ENCODE peak calls at places on chromosomes 1 and 21, in five cellular contexts. H, F, W, X and R are unnamed samples.

GRCh38 chr1:75471245-75471644 is 139.7 kb downstream of the SLC44A5 start:
- DNase-seq in H (no peak), F (no peak), W (no peak), X (no peak), R (no peak)

GRCh38 chr1:27403065-27403726 is 10.8 kb downstream of the GPR3 start:
- DNase-seq in H (no peak), F (no peak), W (no peak), X (peak; percentile 31), R (no peak)

GRCh38 chr1:206839857-206840256 is 25.6 kb upstream of the IL20 start:
- DNase-seq in H (no peak), F (no peak), W (no peak), X (no peak), R (no peak)

GRCh38 chr1:85449356-85449755 is 15.6 kb downstream of the DDAH1 start:
- DNase-seq in H (no peak), F (no peak), W (no peak), X (no peak), R (no peak)

GRCh38 chr1:19220991-19221390 is 10.9 kb upstream of the UBR4 start:
- DNase-seq in H (no peak), F (no peak), W (no peak), X (no peak), R (no peak)

GRCh38 chr1:51926171-51926812 is 47.8 kb upstream of the NRDC start:
- DNase-seq in H (no peak), F (no peak), W (no peak), X (no peak), R (no peak)

GRCh38 chr1:172699111-172699510 is 40.2 kb downstream of the FASLG start:
- DNase-seq in H (peak; percentile 17), F (no peak), W (no peak), X (no peak), R (no peak)

GRCh38 chr1:114108741-114109255 is 44.9 kb downstream of the SYT6 start:
- DNase-seq in H (peak; percentile 55), F (no peak), W (no peak), X (peak; percentile 33), R (no peak)

GRCh38 chr1:100443739-100444571 is 91.6 kb downstream of the CDC14A start:
- DNase-seq in H (peak; percentile 42), F (no peak), W (no peak), X (no peak), R (no peak)

GRCh38 chr1:177890459-177890858 is 79.4 kb downstream of the SEC16B start:
- DNase-seq in H (no peak), F (no peak), W (no peak), X (no peak), R (no peak)

GRCh38 chr1:27884182-27884954 is 12.0 kb downstream of the THEMIS2 start:
- DNase-seq in H (peak; percentile 87), F (no peak), W (no peak), X (no peak), R (no peak)

GRCh38 chr1:203368624-203369451 is 17.9 kb upstream of the FMOD start:
- DNase-seq in H (no peak), F (no peak), W (no peak), X (no peak), R (peak; percentile 64)

GRCh38 chr1:24679725-24680124 is 36.6 kb downstream of the SRRM1 start:
- DNase-seq in H (no peak), F (no peak), W (no peak), X (peak; percentile 79), R (no peak)

GRCh38 chr1:231600461-231600976 is 26.1 kb upstream of the DISC1 start:
- DNase-seq in H (no peak), F (no peak), W (no peak), X (peak; percentile 33), R (no peak)

GRCh38 chr1:173190101-173190895 is 16.8 kb downstream of the TNFSF4 start:
- DNase-seq in H (peak; percentile 63), F (no peak), W (peak; percentile 85), X (no peak), R (no peak)

GRCh38 chr1:162538815-162539431 is 22.6 kb upstream of the UAP1 start:
- DNase-seq in H (no peak), F (no peak), W (peak; percentile 9), X (no peak), R (no peak)

GRCh38 chr1:9825101-9826074 is 1.6 kb upstream of the CLSTN1 start:
- DNase-seq in H (peak; percentile 20), F (peak; percentile 59), W (peak; percentile 46), X (no peak), R (peak; percentile 72)

GRCh38 chr1:201063190-201063544 is 39.7 kb upstream of the KIF21B start:
- DNase-seq in H (no peak), F (no peak), W (peak; percentile 15), X (no peak), R (no peak)

GRCh38 chr1:24309762-24310485 is 9.2 kb upstream of the GRHL3 start:
- DNase-seq in H (no peak), F (no peak), W (no peak), X (no peak), R (no peak)

GRCh38 chr1:227059076-227059475 is 119.0 kb downstream of the COQ8A start:
- DNase-seq in H (no peak), F (no peak), W (no peak), X (no peak), R (no peak)

GRCh38 chr1:68229927-68230812 is 2.2 kb downstream of the WLS start:
- DNase-seq in H (no peak), F (no peak), W (no peak), X (no peak), R (no peak)

GRCh38 chr1:208562021-208562950 is 318.1 kb upstream of the PLXNA2 start:
- DNase-seq in H (no peak), F (no peak), W (no peak), X (no peak), R (no peak)

GRCh38 chr1:89454845-89455521 is 69.6 kb upstream of the LRRC8B start:
- DNase-seq in H (no peak), F (no peak), W (peak; percentile 23), X (peak; percentile 61), R (peak; percentile 49)

GRCh38 chr1:24914226-24915069 is 15.6 kb downstream of the RUNX3 start:
- DNase-seq in H (no peak), F (no peak), W (peak; percentile 53), X (peak; percentile 89), R (no peak)

GRCh38 chr1:201536542-201536941 is 2.4 kb upstream of the NAV1 start:
- DNase-seq in H (no peak), F (no peak), W (no peak), X (no peak), R (no peak)

GRCh38 chr1:218711884-218712674 is 366.9 kb downstream of the TGFB2 start:
- DNase-seq in H (no peak), F (no peak), W (no peak), X (no peak), R (no peak)

GRCh38 chr1:219834247-219834917 is 94.0 kb downstream of the SLC30A10 start:
- DNase-seq in H (no peak), F (no peak), W (no peak), X (no peak), R (peak; percentile 71)

GRCh38 chr21:36526104-36526503 is 46.2 kb upstream of the CLDN14 start:
- DNase-seq in H (no peak), F (no peak), W (no peak), X (no peak), R (no peak)

GRCh38 chr1:162321809-162322422 is 54.7 kb downstream of the SPATA46 start:
- DNase-seq in H (no peak), F (no peak), W (no peak), X (no peak), R (no peak)

GRCh38 chr1:39141925-39142324 is 62.6 kb upstream of the MACF1 start:
- DNase-seq in H (no peak), F (no peak), W (no peak), X (no peak), R (no peak)

DNA sequence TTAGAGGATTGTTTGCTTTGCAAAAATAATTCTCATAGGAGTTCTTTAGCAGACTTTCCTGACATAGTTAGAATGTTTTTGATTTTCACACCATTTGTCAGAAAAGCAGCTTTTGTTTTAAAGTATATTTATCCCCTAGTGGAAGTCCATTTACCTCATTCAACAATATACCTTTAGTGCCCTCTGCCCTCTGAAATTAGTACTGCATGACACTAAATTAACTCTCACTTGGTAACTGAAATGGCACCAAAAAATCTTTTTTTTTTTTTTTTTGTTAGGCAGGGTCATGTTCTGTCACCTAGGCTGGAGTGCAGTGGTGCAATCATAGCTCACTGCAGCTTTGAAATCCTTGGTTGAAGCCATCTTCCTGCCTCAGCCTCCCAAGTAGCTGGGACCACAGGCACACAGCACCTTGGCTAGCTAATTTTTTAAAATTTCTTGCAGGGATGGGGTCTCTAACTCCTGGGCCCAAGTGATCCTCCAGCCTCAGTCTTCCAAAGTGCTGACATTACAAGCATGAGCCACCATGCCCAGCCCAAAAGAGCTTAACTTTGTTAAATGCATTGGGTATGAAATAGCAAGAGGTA is 13.6 kb downstream of the LRRC42 start:
- DNase-seq in H (no peak), F (no peak), W (peak; percentile 35), X (peak; percentile 47), R (no peak)
- TF ChIP-seq JUND in H (no peak), F (no peak), W (no peak), X (no peak), R (no peak)

GRCh38 chr21:33544451-33544850 is 1.6 kb downstream of the SON start:
- DNase-seq in H (no peak), F (no peak), W (no peak), X (no peak), R (no peak)

GRCh38 chr21:33542640-33543504 is at the start of gene SON:
- DNase-seq in H (peak; percentile 95), F (peak; percentile 97), W (peak; percentile 96), X (peak; percentile 93), R (peak; percentile 99)

GRCh38 chr21:33541105-33541711 is 709 bp downstream of the GART start:
- DNase-seq in H (peak; percentile 13), F (no peak), W (peak; percentile 24), X (no peak), R (no peak)

GRCh38 chr21:33541756-33542639 is at the start of gene GART:
- DNase-seq in H (peak; percentile 35), F (peak; percentile 39), W (peak; percentile 73), X (peak; percentile 88), R (peak; percentile 90)

GRCh38 chr21:33543505-33544129 is 779 bp downstream of the SON start:
- DNase-seq in H (no peak), F (no peak), W (no peak), X (no peak), R (no peak)
- TF ChIP-seq JUND in H (no peak), F (no peak), W (no peak), X (no peak), R (no peak)

GRCh38 chr1:55143686-55144085 is 71.5 kb downstream of the USP24 start:
- DNase-seq in H (no peak), F (peak; percentile 34), W (peak; percentile 56), X (no peak), R (peak; percentile 81)

GRCh38 chr1:55147504-55147903 is 67.7 kb downstream of the USP24 start:
- DNase-seq in H (no peak), F (no peak), W (no peak), X (no peak), R (no peak)

GRCh38 chr1:55150880-55151582 is 64.1 kb downstream of the USP24 start:
- DNase-seq in H (peak; percentile 8), F (no peak), W (no peak), X (no peak), R (no peak)

GRCh38 chr1:55144886-55145285 is 70.3 kb downstream of the USP24 start:
- DNase-seq in H (no peak), F (no peak), W (no peak), X (no peak), R (no peak)

GRCh38 chr1:55146781-55147180 is 68.4 kb downstream of the USP24 start:
- DNase-seq in H (no peak), F (no peak), W (no peak), X (no peak), R (no peak)
- TF ChIP-seq JUND in H (no peak), F (no peak), W (no peak), X (no peak), R (no peak)

GRCh38 chr1:58722967-58723366 is 23.1 kb upstream of the MYSM1 start:
- DNase-seq in H (no peak), F (no peak), W (no peak), X (no peak), R (no peak)
- TF ChIP-seq JUND in H (no peak), F (no peak), W (no peak), X (no peak), R (no peak)